ENCODE peak calls at places on chromosomes 7 and 10, in eight cellular contexts. One of them, this sample, is unnamed.
A peak's percentile ranks its signal among the peaks of the same experiment; 100 is the strongest.

GRCh38 chr7:90856317-90857072 is 260.4 kb downstream of the CDK14 start:
- DNase-seq in ovary: no peak
- DNase-seq in testis: no peak
- DNase-seq in psoas muscle: no peak
- DNase-seq in HCT116: no peak
- DNase-seq in hepatocyte: no peak
- DNase-seq in BJ: no peak
- DNase-seq in fibroblast of lung: peak; percentile 33
- DNase-seq in this sample: no peak

GRCh38 chr10:110411047-110411410 is 86.7 kb upstream of the DUSP5 start:
- DNase-seq in ovary: no peak
- DNase-seq in hepatocyte: no peak
- DNase-seq in fibroblast of lung: peak; percentile 50
- DNase-seq in HCT116: peak; percentile 78
- DNase-seq in psoas muscle: no peak
- DNase-seq in testis: no peak
- DNase-seq in BJ: no peak
- DNase-seq in this sample: peak; percentile 36

GRCh38 chr7:158061031-158061630 is 526.5 kb downstream of the PTPRN2 start:
- DNase-seq in hepatocyte: no peak
- DNase-seq in fibroblast of lung: no peak
- DNase-seq in BJ: no peak
- DNase-seq in testis: no peak
- DNase-seq in ovary: no peak
- DNase-seq in psoas muscle: no peak
- DNase-seq in HCT116: no peak
- DNase-seq in this sample: no peak

GRCh38 chr10:126063353-126063791 is 167.0 kb downstream of the FANK1 start:
- DNase-seq in fibroblast of lung: peak; percentile 82
- DNase-seq in testis: no peak
- DNase-seq in hepatocyte: no peak
- DNase-seq in BJ: peak; percentile 38
- DNase-seq in HCT116: peak; percentile 19
- DNase-seq in psoas muscle: no peak
- DNase-seq in ovary: no peak
- DNase-seq in this sample: peak; percentile 73

GRCh38 chr7:7911339-7911738 is 57.3 kb upstream of the GLCCI1 start:
- DNase-seq in testis: no peak
- DNase-seq in ovary: no peak
- DNase-seq in BJ: peak; percentile 40
- DNase-seq in fibroblast of lung: peak; percentile 64
- DNase-seq in psoas muscle: no peak
- DNase-seq in hepatocyte: peak; percentile 46
- DNase-seq in HCT116: no peak
- DNase-seq in this sample: peak; percentile 34

GRCh38 chr7:42159150-42159549 is 77.9 kb downstream of the GLI3 start:
- DNase-seq in HCT116: no peak
- DNase-seq in BJ: no peak
- DNase-seq in hepatocyte: no peak
- DNase-seq in ovary: no peak
- DNase-seq in testis: no peak
- DNase-seq in fibroblast of lung: no peak
- DNase-seq in psoas muscle: no peak
- DNase-seq in this sample: no peak

GRCh38 chr7:110875346-110875745 is 215.6 kb upstream of the LRRN3 start:
- DNase-seq in testis: no peak
- DNase-seq in fibroblast of lung: no peak
- DNase-seq in ovary: no peak
- DNase-seq in BJ: no peak
- DNase-seq in HCT116: no peak
- DNase-seq in psoas muscle: no peak
- DNase-seq in hepatocyte: no peak
- DNase-seq in this sample: no peak

GRCh38 chr10:129607607-129608006 is 140.6 kb downstream of the MGMT start:
- DNase-seq in hepatocyte: no peak
- DNase-seq in psoas muscle: no peak
- DNase-seq in testis: no peak
- DNase-seq in BJ: no peak
- DNase-seq in HCT116: no peak
- DNase-seq in ovary: no peak
- DNase-seq in fibroblast of lung: no peak
- DNase-seq in this sample: no peak

GRCh38 chr7:55275291-55276200 is 89.6 kb upstream of the LANCL2 start:
- DNase-seq in fibroblast of lung: no peak
- DNase-seq in ovary: no peak
- DNase-seq in psoas muscle: no peak
- DNase-seq in hepatocyte: no peak
- DNase-seq in HCT116: no peak
- DNase-seq in testis: no peak
- DNase-seq in BJ: no peak
- DNase-seq in this sample: no peak

GRCh38 chr10:118108194-118109026 is 61.7 kb upstream of the RAB11FIP2 start:
- DNase-seq in HCT116: no peak
- DNase-seq in BJ: no peak
- DNase-seq in psoas muscle: no peak
- DNase-seq in hepatocyte: peak; percentile 8
- DNase-seq in ovary: no peak
- DNase-seq in testis: no peak
- DNase-seq in fibroblast of lung: peak; percentile 7
- DNase-seq in this sample: peak; percentile 62

GRCh38 chr7:98282727-98283126 is 1.2 kb downstream of the BRI3 start:
- DNase-seq in HCT116: no peak
- DNase-seq in ovary: no peak
- DNase-seq in testis: no peak
- DNase-seq in fibroblast of lung: no peak
- DNase-seq in psoas muscle: no peak
- DNase-seq in hepatocyte: peak; percentile 13
- DNase-seq in BJ: no peak
- DNase-seq in this sample: no peak
- H3K4me3 ChIP-seq in HCT116: peak overlapping the region; percentile 81
- H3K4me3 ChIP-seq in ovary: peak overlapping the region; percentile 98
- H3K4me3 ChIP-seq in testis: peak overlapping the region; percentile 100
- H3K4me3 ChIP-seq in fibroblast of lung: peak overlapping the region; percentile 75
- H3K4me3 ChIP-seq in psoas muscle: peak overlapping the region; percentile 90
- H3K4me3 ChIP-seq in hepatocyte: peak overlapping the region; percentile 98
- H3K4me3 ChIP-seq in BJ: peak overlapping the region; percentile 89
- H3K4me3 ChIP-seq in this sample: peak overlapping the region; percentile 78

GRCh38 chr7:143884978-143885559 is 16.9 kb downstream of the TCAF1 start:
- DNase-seq in hepatocyte: peak; percentile 84
- DNase-seq in ovary: peak; percentile 83
- DNase-seq in BJ: no peak
- DNase-seq in fibroblast of lung: peak; percentile 76
- DNase-seq in psoas muscle: peak; percentile 49
- DNase-seq in HCT116: no peak
- DNase-seq in testis: peak; percentile 72
- DNase-seq in this sample: peak; percentile 62
- H3K4me3 ChIP-seq in hepatocyte: peak overlapping the region; percentile 77
- H3K4me3 ChIP-seq in ovary: peak overlapping the region; percentile 32
- H3K4me3 ChIP-seq in BJ: peak overlapping the region; percentile 73
- H3K4me3 ChIP-seq in fibroblast of lung: peak overlapping the region; percentile 73
- H3K4me3 ChIP-seq in psoas muscle: peak overlapping the region; percentile 56
- H3K4me3 ChIP-seq in HCT116: no peak overlapping the region
- H3K4me3 ChIP-seq in testis: peak overlapping the region; percentile 58
- H3K4me3 ChIP-seq in this sample: peak overlapping the region; percentile 62

GRCh38 chr10:119562097-119562496 is 19.6 kb upstream of the RGS10 start:
- DNase-seq in psoas muscle: no peak
- DNase-seq in hepatocyte: no peak
- DNase-seq in BJ: no peak
- DNase-seq in ovary: no peak
- DNase-seq in fibroblast of lung: no peak
- DNase-seq in HCT116: no peak
- DNase-seq in testis: no peak
- DNase-seq in this sample: no peak

DNA sequence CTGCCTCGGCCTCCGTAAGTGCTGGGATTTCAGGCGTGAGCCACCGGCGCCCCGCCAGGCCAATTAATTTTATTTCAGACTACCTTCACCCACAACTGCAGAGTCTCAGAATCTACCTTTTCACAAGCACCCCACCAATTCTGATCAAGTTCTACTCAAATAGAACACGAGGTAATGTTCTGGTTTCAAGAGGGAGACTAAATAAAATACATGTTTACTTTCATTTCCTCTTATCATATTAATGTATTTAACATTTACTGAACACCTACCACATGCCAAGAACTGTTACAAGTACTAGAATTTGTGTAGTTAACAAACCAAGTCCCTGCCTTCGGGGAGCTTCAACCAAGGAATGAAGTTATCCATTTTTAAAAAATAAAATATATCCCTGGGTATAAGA is 25.5 kb upstream of the RGS10 start:
- DNase-seq in testis: no peak
- DNase-seq in BJ: no peak
- DNase-seq in hepatocyte: no peak
- DNase-seq in fibroblast of lung: no peak
- DNase-seq in ovary: no peak
- DNase-seq in HCT116: no peak
- DNase-seq in psoas muscle: no peak
- DNase-seq in this sample: no peak
- H3K4me3 ChIP-seq in testis: no peak overlapping the region
- H3K4me3 ChIP-seq in BJ: no peak overlapping the region
- H3K4me3 ChIP-seq in hepatocyte: no peak overlapping the region
- H3K4me3 ChIP-seq in fibroblast of lung: no peak overlapping the region
- H3K4me3 ChIP-seq in ovary: no peak overlapping the region
- H3K4me3 ChIP-seq in HCT116: no peak overlapping the region
- H3K4me3 ChIP-seq in psoas muscle: no peak overlapping the region
- H3K4me3 ChIP-seq in this sample: no peak overlapping the region

DNA sequence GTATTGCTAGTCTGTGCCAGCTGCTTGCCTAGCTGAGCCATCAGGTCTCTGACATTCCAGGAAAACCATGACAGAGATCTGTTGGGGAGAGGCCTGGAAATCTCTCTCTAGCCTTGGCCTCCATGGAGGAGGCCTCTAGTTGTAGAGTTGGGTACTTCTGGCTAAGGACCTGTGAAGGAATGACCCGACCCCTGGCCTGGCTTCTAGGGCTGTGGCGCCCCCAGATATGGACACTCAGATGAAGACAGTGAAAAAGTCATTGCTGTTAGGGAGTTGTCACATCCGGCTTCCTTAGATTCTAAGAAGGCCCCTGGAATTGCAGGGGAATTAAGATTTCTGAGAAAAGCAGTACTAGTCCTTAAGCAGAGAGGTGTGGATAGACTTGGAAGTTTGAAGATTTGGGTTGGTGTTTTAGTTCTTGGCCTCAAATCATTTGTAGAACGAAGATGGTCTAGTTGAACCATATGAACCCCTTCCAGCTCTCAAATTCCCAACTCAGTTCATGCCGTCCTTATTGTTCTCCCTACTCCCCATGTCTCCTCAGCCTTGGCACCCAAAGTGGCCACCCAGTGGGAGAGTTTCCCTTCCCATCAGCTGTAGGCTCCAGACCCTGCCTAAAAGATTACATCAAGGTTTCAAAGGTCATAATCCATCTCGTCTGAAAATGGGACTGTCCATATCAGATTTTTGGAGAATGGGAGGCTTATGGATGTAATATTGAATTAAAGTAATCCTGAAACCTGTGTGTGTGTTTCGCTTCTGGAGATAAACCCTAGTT is 7.0 kb downstream of the HHEX start:
- DNase-seq in BJ: no peak
- DNase-seq in hepatocyte: no peak
- DNase-seq in ovary: no peak
- DNase-seq in HCT116: no peak
- DNase-seq in psoas muscle: no peak
- DNase-seq in fibroblast of lung: no peak
- DNase-seq in testis: no peak
- DNase-seq in this sample: no peak
- H3K4me3 ChIP-seq in BJ: no peak overlapping the region
- H3K4me3 ChIP-seq in hepatocyte: no peak overlapping the region
- H3K4me3 ChIP-seq in ovary: no peak overlapping the region
- H3K4me3 ChIP-seq in HCT116: no peak overlapping the region
- H3K4me3 ChIP-seq in psoas muscle: no peak overlapping the region
- H3K4me3 ChIP-seq in fibroblast of lung: no peak overlapping the region
- H3K4me3 ChIP-seq in testis: no peak overlapping the region
- H3K4me3 ChIP-seq in this sample: no peak overlapping the region

DNA sequence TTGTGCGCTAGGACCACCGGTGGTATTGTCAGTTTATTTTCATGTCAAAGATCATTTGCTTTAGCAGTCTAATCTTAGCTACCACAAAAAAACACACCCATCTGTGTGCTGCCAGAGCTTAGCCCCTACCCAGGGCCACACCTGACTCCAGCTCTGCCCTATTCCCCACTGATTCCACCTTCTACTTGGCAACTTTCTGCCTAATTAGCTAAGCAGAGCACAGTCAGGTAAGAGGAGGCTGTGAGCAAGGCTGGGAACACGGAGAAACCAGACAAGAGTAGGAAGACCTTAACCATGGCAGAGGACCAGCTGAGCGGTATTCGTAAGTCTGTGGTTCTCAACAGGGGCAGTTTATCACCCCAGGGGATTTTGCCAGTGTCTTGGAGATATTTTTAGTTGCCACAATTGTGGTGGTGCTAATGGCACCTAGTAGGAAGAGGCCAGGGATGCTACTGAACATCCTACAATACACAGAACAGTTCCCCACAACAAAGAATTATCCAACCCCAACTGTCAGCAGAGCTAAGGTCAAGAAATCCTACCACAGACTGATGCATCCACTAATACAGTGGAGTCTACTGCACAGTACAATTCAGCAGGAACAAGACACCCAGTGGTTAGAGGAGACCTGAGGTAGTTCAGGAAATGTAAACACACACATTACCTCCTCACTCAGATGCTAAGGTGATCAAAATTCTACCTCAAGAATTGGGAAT is 91.6 kb downstream of the ZFAND4 start:
- DNase-seq in hepatocyte: no peak
- DNase-seq in psoas muscle: no peak
- DNase-seq in ovary: no peak
- DNase-seq in testis: no peak
- DNase-seq in HCT116: no peak
- DNase-seq in BJ: no peak
- DNase-seq in fibroblast of lung: no peak
- DNase-seq in this sample: no peak
- H3K4me3 ChIP-seq in hepatocyte: no peak overlapping the region
- H3K4me3 ChIP-seq in psoas muscle: peak overlapping the region; percentile 23
- H3K4me3 ChIP-seq in ovary: no peak overlapping the region
- H3K4me3 ChIP-seq in testis: no peak overlapping the region
- H3K4me3 ChIP-seq in HCT116: no peak overlapping the region
- H3K4me3 ChIP-seq in BJ: no peak overlapping the region
- H3K4me3 ChIP-seq in fibroblast of lung: no peak overlapping the region
- H3K4me3 ChIP-seq in this sample: no peak overlapping the region

GRCh38 chr7:112420236-112420945 is 29.9 kb upstream of the IFRD1 start:
- DNase-seq in fibroblast of lung: no peak
- DNase-seq in BJ: no peak
- DNase-seq in HCT116: no peak
- DNase-seq in psoas muscle: no peak
- DNase-seq in testis: no peak
- DNase-seq in ovary: no peak
- DNase-seq in hepatocyte: no peak
- DNase-seq in this sample: peak; percentile 74

GRCh38 chr7:112422842-112423496 is 27.3 kb upstream of the IFRD1 start:
- DNase-seq in hepatocyte: peak; percentile 83
- DNase-seq in HCT116: peak; percentile 63
- DNase-seq in ovary: peak; percentile 80
- DNase-seq in fibroblast of lung: peak; percentile 81
- DNase-seq in BJ: peak; percentile 77
- DNase-seq in psoas muscle: peak; percentile 84
- DNase-seq in testis: peak; percentile 88
- DNase-seq in this sample: peak; percentile 94

GRCh38 chr7:112421666-112422486 is 28.4 kb upstream of the IFRD1 start:
- DNase-seq in hepatocyte: no peak
- DNase-seq in fibroblast of lung: no peak
- DNase-seq in BJ: no peak
- DNase-seq in testis: peak; percentile 33
- DNase-seq in ovary: no peak
- DNase-seq in psoas muscle: no peak
- DNase-seq in HCT116: no peak
- DNase-seq in this sample: peak; percentile 39

GRCh38 chr7:112427984-112428383 is 22.3 kb upstream of the IFRD1 start:
- DNase-seq in hepatocyte: no peak
- DNase-seq in fibroblast of lung: no peak
- DNase-seq in ovary: no peak
- DNase-seq in psoas muscle: no peak
- DNase-seq in BJ: no peak
- DNase-seq in testis: no peak
- DNase-seq in HCT116: no peak
- DNase-seq in this sample: no peak

GRCh38 chr7:112423987-112424386 is 26.3 kb upstream of the IFRD1 start:
- DNase-seq in testis: peak; percentile 29
- DNase-seq in BJ: no peak
- DNase-seq in hepatocyte: no peak
- DNase-seq in HCT116: no peak
- DNase-seq in psoas muscle: no peak
- DNase-seq in fibroblast of lung: no peak
- DNase-seq in ovary: no peak
- DNase-seq in this sample: no peak
- H3K4me3 ChIP-seq in testis: peak overlapping the region; percentile 9
- H3K4me3 ChIP-seq in BJ: no peak overlapping the region
- H3K4me3 ChIP-seq in hepatocyte: no peak overlapping the region
- H3K4me3 ChIP-seq in HCT116: no peak overlapping the region
- H3K4me3 ChIP-seq in psoas muscle: peak overlapping the region; percentile 10
- H3K4me3 ChIP-seq in fibroblast of lung: no peak overlapping the region
- H3K4me3 ChIP-seq in ovary: no peak overlapping the region
- H3K4me3 ChIP-seq in this sample: no peak overlapping the region

This sample was measured in epithelial cell of esophagus.